ENCODE peak calls at places on chromosomes 2 and 18, in five cellular contexts. C is occipital lobe; B is stimulated activated CD4-positive, alpha-beta T cell treated with anti-CD3 and anti-CD28 coated beads, Interleukin-4, amount 100 ng/mL, for 48 hours; Y is endothelial cell; O is activated CD8-positive, alpha-beta memory T cell treated with anti-CD3 and anti-CD28 coated beads for 48 hours. M is an unnamed sample.
A peak's percentile ranks its signal among the peaks of the same experiment; 100 is the strongest.

GRCh38 chr18:37671530-37671929 is 105.9 kb upstream of the CELF4 start:
- DNase-seq in Y (no peak), O (no peak), B (no peak), C (no peak), M (no peak)

GRCh38 chr18:35753306-35753910 is 171.9 kb downstream of the GALNT1 start:
- DNase-seq in O (no peak), Y (no peak), B (no peak), C (no peak), M (no peak)

GRCh38 chr2:27081984-27082772 is 3.8 kb downstream of the EMILIN1 start:
- DNase-seq in Y (no peak), C (no peak), B (no peak), O (no peak), M (no peak)

GRCh38 chr2:68832161-68832869 is 38.9 kb downstream of the BMP10 start:
- DNase-seq in O (peak; percentile 41), B (peak; percentile 14), Y (no peak), C (no peak), M (no peak)

GRCh38 chr2:191824403-191824802 is 22.5 kb downstream of the CAVIN2 start:
- DNase-seq in Y (no peak), B (no peak), C (no peak), O (no peak), M (no peak)

GRCh38 chr18:70207181-70207580 is 1.7 kb upstream of the RTTN start:
- DNase-seq in O (no peak), C (no peak), Y (no peak), B (no peak), M (no peak)

GRCh38 chr18:48562075-48562474 is 23.2 kb downstream of the CTIF start:
- DNase-seq in O (no peak), Y (no peak), B (no peak), C (no peak), M (no peak)

GRCh38 chr2:105787376-105788318 is 42.9 kb downstream of the NCK2 start:
- DNase-seq in O (no peak), B (no peak), C (no peak), Y (no peak), M (no peak)

GRCh38 chr2:46765045-46765444 is 150.6 kb downstream of the MCFD2 start:
- DNase-seq in Y (no peak), B (no peak), C (no peak), O (no peak), M (no peak)